ENCODE peak calls at places on chromosomes 16 and 17, in nine cellular contexts. One of them, this sample, is unnamed.

GRCh38 chr16:59566446-59566845 is 832.3 kb upstream of the GOT2 start:
- DNase-seq in C1 segment of cervical spinal cord: no peak
- DNase-seq in AG10803: peak; percentile 25
- DNase-seq in retinal pigment epithelial cell: no peak
- DNase-seq in activated CD8-positive, alpha-beta T cell treated with anti-CD3 and anti-CD28 coated beads, Interleukin-2, amount 10 ng/mL, durations not matched to agents 7 days and 5 days: no peak
- DNase-seq in left ventricle myocardium superior: no peak
- DNase-seq in progenitor cell of endocrine pancreas: no peak
- DNase-seq in NCI-H446 treated with DMSO at 0.1 percent for 48 hours: no peak
- DNase-seq in T-cell: no peak
- DNase-seq in this sample: no peak

GRCh38 chr16:74309789-74310781 is 13.5 kb downstream of the PSMD7 start:
- DNase-seq in C1 segment of cervical spinal cord: peak; percentile 9
- DNase-seq in T-cell: no peak
- DNase-seq in left ventricle myocardium superior: no peak
- DNase-seq in progenitor cell of endocrine pancreas: no peak
- DNase-seq in retinal pigment epithelial cell: no peak
- DNase-seq in AG10803: peak; percentile 58
- DNase-seq in activated CD8-positive, alpha-beta T cell treated with anti-CD3 and anti-CD28 coated beads, Interleukin-2, amount 10 ng/mL, durations not matched to agents 7 days and 5 days: peak; percentile 44
- DNase-seq in NCI-H446 treated with DMSO at 0.1 percent for 48 hours: no peak
- DNase-seq in this sample: no peak

GRCh38 chr17:59725691-59726090 is 18.2 kb downstream of the VMP1 start:
- DNase-seq in NCI-H446 treated with DMSO at 0.1 percent for 48 hours: no peak
- DNase-seq in left ventricle myocardium superior: no peak
- DNase-seq in activated CD8-positive, alpha-beta T cell treated with anti-CD3 and anti-CD28 coated beads, Interleukin-2, amount 10 ng/mL, durations not matched to agents 7 days and 5 days: no peak
- DNase-seq in AG10803: peak; percentile 80
- DNase-seq in progenitor cell of endocrine pancreas: no peak
- DNase-seq in C1 segment of cervical spinal cord: no peak
- DNase-seq in retinal pigment epithelial cell: no peak
- DNase-seq in T-cell: no peak
- DNase-seq in this sample: no peak

GRCh38 chr17:39935896-39936295 is 8.4 kb downstream of the LRRC3C start:
- DNase-seq in activated CD8-positive, alpha-beta T cell treated with anti-CD3 and anti-CD28 coated beads, Interleukin-2, amount 10 ng/mL, durations not matched to agents 7 days and 5 days: no peak
- DNase-seq in T-cell: no peak
- DNase-seq in C1 segment of cervical spinal cord: no peak
- DNase-seq in left ventricle myocardium superior: no peak
- DNase-seq in progenitor cell of endocrine pancreas: no peak
- DNase-seq in NCI-H446 treated with DMSO at 0.1 percent for 48 hours: no peak
- DNase-seq in AG10803: no peak
- DNase-seq in retinal pigment epithelial cell: no peak
- DNase-seq in this sample: no peak

GRCh38 chr16:88638323-88639230 is at the start of gene IL17C:
- DNase-seq in AG10803: no peak
- DNase-seq in left ventricle myocardium superior: no peak
- DNase-seq in retinal pigment epithelial cell: no peak
- DNase-seq in activated CD8-positive, alpha-beta T cell treated with anti-CD3 and anti-CD28 coated beads, Interleukin-2, amount 10 ng/mL, durations not matched to agents 7 days and 5 days: no peak
- DNase-seq in T-cell: no peak
- DNase-seq in progenitor cell of endocrine pancreas: no peak
- DNase-seq in C1 segment of cervical spinal cord: no peak
- DNase-seq in NCI-H446 treated with DMSO at 0.1 percent for 48 hours: no peak
- DNase-seq in this sample: no peak

GRCh38 chr16:89410794-89411309 is 79.5 kb downstream of the ANKRD11 start:
- DNase-seq in progenitor cell of endocrine pancreas: no peak
- DNase-seq in activated CD8-positive, alpha-beta T cell treated with anti-CD3 and anti-CD28 coated beads, Interleukin-2, amount 10 ng/mL, durations not matched to agents 7 days and 5 days: peak; percentile 48
- DNase-seq in T-cell: peak; percentile 35
- DNase-seq in C1 segment of cervical spinal cord: peak; percentile 28
- DNase-seq in left ventricle myocardium superior: peak; percentile 65
- DNase-seq in retinal pigment epithelial cell: peak; percentile 94
- DNase-seq in AG10803: peak; percentile 87
- DNase-seq in NCI-H446 treated with DMSO at 0.1 percent for 48 hours: peak; percentile 31
- DNase-seq in this sample: peak; percentile 80

GRCh38 chr16:58336332-58337089 is 41.7 kb upstream of the PRSS54 start:
- DNase-seq in activated CD8-positive, alpha-beta T cell treated with anti-CD3 and anti-CD28 coated beads, Interleukin-2, amount 10 ng/mL, durations not matched to agents 7 days and 5 days: peak; percentile 92
- DNase-seq in progenitor cell of endocrine pancreas: peak; percentile 82
- DNase-seq in NCI-H446 treated with DMSO at 0.1 percent for 48 hours: no peak
- DNase-seq in C1 segment of cervical spinal cord: peak; percentile 57
- DNase-seq in T-cell: peak; percentile 85
- DNase-seq in AG10803: peak; percentile 52
- DNase-seq in retinal pigment epithelial cell: peak; percentile 19
- DNase-seq in left ventricle myocardium superior: peak; percentile 91
- DNase-seq in this sample: peak; percentile 78

GRCh38 chr17:77618173-77618572 is 340.3 kb upstream of the TNRC6C start:
- DNase-seq in AG10803: no peak
- DNase-seq in retinal pigment epithelial cell: no peak
- DNase-seq in C1 segment of cervical spinal cord: no peak
- DNase-seq in activated CD8-positive, alpha-beta T cell treated with anti-CD3 and anti-CD28 coated beads, Interleukin-2, amount 10 ng/mL, durations not matched to agents 7 days and 5 days: peak; percentile 62
- DNase-seq in T-cell: peak; percentile 19
- DNase-seq in progenitor cell of endocrine pancreas: no peak
- DNase-seq in left ventricle myocardium superior: no peak
- DNase-seq in NCI-H446 treated with DMSO at 0.1 percent for 48 hours: no peak
- DNase-seq in this sample: no peak

GRCh38 chr16:50263940-50264929 is 2.1 kb upstream of the ADCY7 start:
- DNase-seq in progenitor cell of endocrine pancreas: no peak
- DNase-seq in activated CD8-positive, alpha-beta T cell treated with anti-CD3 and anti-CD28 coated beads, Interleukin-2, amount 10 ng/mL, durations not matched to agents 7 days and 5 days: peak; percentile 54
- DNase-seq in C1 segment of cervical spinal cord: no peak
- DNase-seq in T-cell: no peak
- DNase-seq in left ventricle myocardium superior: no peak
- DNase-seq in retinal pigment epithelial cell: no peak
- DNase-seq in AG10803: peak; percentile 66
- DNase-seq in NCI-H446 treated with DMSO at 0.1 percent for 48 hours: no peak
- DNase-seq in this sample: no peak

GRCh38 chr16:4608704-4608980 is 6.0 kb downstream of the UBALD1 start:
- DNase-seq in C1 segment of cervical spinal cord: no peak
- DNase-seq in left ventricle myocardium superior: no peak
- DNase-seq in activated CD8-positive, alpha-beta T cell treated with anti-CD3 and anti-CD28 coated beads, Interleukin-2, amount 10 ng/mL, durations not matched to agents 7 days and 5 days: no peak
- DNase-seq in progenitor cell of endocrine pancreas: no peak
- DNase-seq in NCI-H446 treated with DMSO at 0.1 percent for 48 hours: no peak
- DNase-seq in AG10803: no peak
- DNase-seq in retinal pigment epithelial cell: no peak
- DNase-seq in T-cell: no peak
- DNase-seq in this sample: no peak

GRCh38 chr17:46853896-46854444 is 2.6 kb downstream of the WNT9B start:
- DNase-seq in T-cell: no peak
- DNase-seq in C1 segment of cervical spinal cord: no peak
- DNase-seq in AG10803: peak; percentile 66
- DNase-seq in progenitor cell of endocrine pancreas: no peak
- DNase-seq in retinal pigment epithelial cell: no peak
- DNase-seq in activated CD8-positive, alpha-beta T cell treated with anti-CD3 and anti-CD28 coated beads, Interleukin-2, amount 10 ng/mL, durations not matched to agents 7 days and 5 days: no peak
- DNase-seq in left ventricle myocardium superior: no peak
- DNase-seq in NCI-H446 treated with DMSO at 0.1 percent for 48 hours: no peak
- DNase-seq in this sample: no peak

GRCh38 chr17:27263386-27263785 is 30.5 kb upstream of the WSB1 start:
- DNase-seq in T-cell: no peak
- DNase-seq in left ventricle myocardium superior: no peak
- DNase-seq in AG10803: no peak
- DNase-seq in progenitor cell of endocrine pancreas: no peak
- DNase-seq in activated CD8-positive, alpha-beta T cell treated with anti-CD3 and anti-CD28 coated beads, Interleukin-2, amount 10 ng/mL, durations not matched to agents 7 days and 5 days: no peak
- DNase-seq in C1 segment of cervical spinal cord: no peak
- DNase-seq in NCI-H446 treated with DMSO at 0.1 percent for 48 hours: no peak
- DNase-seq in retinal pigment epithelial cell: no peak
- DNase-seq in this sample: no peak

GRCh38 chr16:8660841-8661301 is 13.5 kb upstream of the ABAT start:
- DNase-seq in C1 segment of cervical spinal cord: peak; percentile 21
- DNase-seq in progenitor cell of endocrine pancreas: peak; percentile 60
- DNase-seq in AG10803: peak; percentile 47
- DNase-seq in NCI-H446 treated with DMSO at 0.1 percent for 48 hours: peak; percentile 2
- DNase-seq in T-cell: peak; percentile 34
- DNase-seq in activated CD8-positive, alpha-beta T cell treated with anti-CD3 and anti-CD28 coated beads, Interleukin-2, amount 10 ng/mL, durations not matched to agents 7 days and 5 days: peak; percentile 61
- DNase-seq in retinal pigment epithelial cell: peak; percentile 21
- DNase-seq in left ventricle myocardium superior: peak; percentile 81
- DNase-seq in this sample: peak; percentile 66

GRCh38 chr17:62804025-62804424 is 4.1 kb downstream of the MARCHF10 start:
- DNase-seq in T-cell: no peak
- DNase-seq in NCI-H446 treated with DMSO at 0.1 percent for 48 hours: no peak
- DNase-seq in retinal pigment epithelial cell: no peak
- DNase-seq in left ventricle myocardium superior: no peak
- DNase-seq in progenitor cell of endocrine pancreas: no peak
- DNase-seq in activated CD8-positive, alpha-beta T cell treated with anti-CD3 and anti-CD28 coated beads, Interleukin-2, amount 10 ng/mL, durations not matched to agents 7 days and 5 days: no peak
- DNase-seq in C1 segment of cervical spinal cord: no peak
- DNase-seq in AG10803: no peak
- DNase-seq in this sample: no peak

GRCh38 chr17:55301521-55302406 is 37.0 kb downstream of the HLF start:
- DNase-seq in AG10803: no peak
- DNase-seq in T-cell: no peak
- DNase-seq in retinal pigment epithelial cell: no peak
- DNase-seq in C1 segment of cervical spinal cord: no peak
- DNase-seq in NCI-H446 treated with DMSO at 0.1 percent for 48 hours: no peak
- DNase-seq in left ventricle myocardium superior: no peak
- DNase-seq in progenitor cell of endocrine pancreas: no peak
- DNase-seq in activated CD8-positive, alpha-beta T cell treated with anti-CD3 and anti-CD28 coated beads, Interleukin-2, amount 10 ng/mL, durations not matched to agents 7 days and 5 days: no peak
- DNase-seq in this sample: no peak

GRCh38 chr17:48160177-48160967 is 52.8 kb downstream of the SNX11 start:
- DNase-seq in AG10803: no peak
- DNase-seq in C1 segment of cervical spinal cord: no peak
- DNase-seq in retinal pigment epithelial cell: no peak
- DNase-seq in progenitor cell of endocrine pancreas: peak; percentile 24
- DNase-seq in left ventricle myocardium superior: no peak
- DNase-seq in activated CD8-positive, alpha-beta T cell treated with anti-CD3 and anti-CD28 coated beads, Interleukin-2, amount 10 ng/mL, durations not matched to agents 7 days and 5 days: no peak
- DNase-seq in T-cell: no peak
- DNase-seq in NCI-H446 treated with DMSO at 0.1 percent for 48 hours: no peak
- DNase-seq in this sample: no peak

GRCh38 chr17:6611231-6611630 is 29.3 kb downstream of the KIAA0753 start:
- DNase-seq in C1 segment of cervical spinal cord: no peak
- DNase-seq in NCI-H446 treated with DMSO at 0.1 percent for 48 hours: no peak
- DNase-seq in retinal pigment epithelial cell: no peak
- DNase-seq in progenitor cell of endocrine pancreas: no peak
- DNase-seq in activated CD8-positive, alpha-beta T cell treated with anti-CD3 and anti-CD28 coated beads, Interleukin-2, amount 10 ng/mL, durations not matched to agents 7 days and 5 days: no peak
- DNase-seq in T-cell: no peak
- DNase-seq in AG10803: no peak
- DNase-seq in left ventricle myocardium superior: no peak
- DNase-seq in this sample: no peak

GRCh38 chr16:62573466-62573865 is 537.2 kb upstream of the CDH8 start:
- DNase-seq in C1 segment of cervical spinal cord: no peak
- DNase-seq in activated CD8-positive, alpha-beta T cell treated with anti-CD3 and anti-CD28 coated beads, Interleukin-2, amount 10 ng/mL, durations not matched to agents 7 days and 5 days: no peak
- DNase-seq in AG10803: no peak
- DNase-seq in NCI-H446 treated with DMSO at 0.1 percent for 48 hours: no peak
- DNase-seq in progenitor cell of endocrine pancreas: no peak
- DNase-seq in retinal pigment epithelial cell: no peak
- DNase-seq in T-cell: no peak
- DNase-seq in left ventricle myocardium superior: no peak
- DNase-seq in this sample: no peak

This sample was measured in left cardiac atrium.